ENCODE peak calls at places on chromosomes 12 and 14, in seven cellular contexts. One of them, this sample, is unnamed.

GRCh38 chr14:101060171-101060601 is 156.7 kb upstream of the RTL1 start:
- DNase-seq in omental fat pad: no peak
- DNase-seq in cardiac muscle cell: no peak
- DNase-seq in astrocyte of the spinal cord: no peak
- DNase-seq in HCT116: no peak
- DNase-seq in fibroblast of mammary gland: no peak
- DNase-seq in suprapubic skin: no peak
- DNase-seq in this sample: no peak

GRCh38 chr12:80211671-80212070 is 112.3 kb downstream of the OTOGL start:
- DNase-seq in suprapubic skin: no peak
- DNase-seq in fibroblast of mammary gland: no peak
- DNase-seq in omental fat pad: no peak
- DNase-seq in HCT116: no peak
- DNase-seq in cardiac muscle cell: no peak
- DNase-seq in astrocyte of the spinal cord: no peak
- DNase-seq in this sample: no peak

GRCh38 chr12:130169256-130169655 is 7.0 kb downstream of the FZD10 start:
- DNase-seq in fibroblast of mammary gland: no peak
- DNase-seq in cardiac muscle cell: no peak
- DNase-seq in suprapubic skin: peak; percentile 18
- DNase-seq in omental fat pad: no peak
- DNase-seq in astrocyte of the spinal cord: no peak
- DNase-seq in HCT116: no peak
- DNase-seq in this sample: no peak

GRCh38 chr14:93212432-93212831 is 5.4 kb downstream of the UBR7 start:
- DNase-seq in omental fat pad: no peak
- DNase-seq in astrocyte of the spinal cord: no peak
- DNase-seq in cardiac muscle cell: no peak
- DNase-seq in suprapubic skin: no peak
- DNase-seq in HCT116: no peak
- DNase-seq in fibroblast of mammary gland: no peak
- DNase-seq in this sample: no peak

GRCh38 chr12:63766498-63766897 is 13.2 kb upstream of the RXYLT1 start:
- DNase-seq in astrocyte of the spinal cord: no peak
- DNase-seq in omental fat pad: no peak
- DNase-seq in fibroblast of mammary gland: no peak
- DNase-seq in suprapubic skin: no peak
- DNase-seq in HCT116: no peak
- DNase-seq in cardiac muscle cell: no peak
- DNase-seq in this sample: no peak

GRCh38 chr12:108104657-108105056 is 24.4 kb upstream of the WSCD2 start:
- DNase-seq in cardiac muscle cell: no peak
- DNase-seq in suprapubic skin: no peak
- DNase-seq in fibroblast of mammary gland: no peak
- DNase-seq in HCT116: no peak
- DNase-seq in omental fat pad: no peak
- DNase-seq in astrocyte of the spinal cord: no peak
- DNase-seq in this sample: no peak

GRCh38 chr14:104346608-104347007 is 208.2 kb downstream of the KIF26A start:
- DNase-seq in cardiac muscle cell: no peak
- DNase-seq in omental fat pad: no peak
- DNase-seq in fibroblast of mammary gland: no peak
- DNase-seq in HCT116: no peak
- DNase-seq in suprapubic skin: peak; percentile 54
- DNase-seq in astrocyte of the spinal cord: no peak
- DNase-seq in this sample: no peak

GRCh38 chr14:96304956-96305355 is 48.9 kb downstream of the BDKRB1 start:
- DNase-seq in astrocyte of the spinal cord: no peak
- DNase-seq in omental fat pad: no peak
- DNase-seq in suprapubic skin: no peak
- DNase-seq in fibroblast of mammary gland: no peak
- DNase-seq in HCT116: peak; percentile 4
- DNase-seq in cardiac muscle cell: no peak
- DNase-seq in this sample: no peak

GRCh38 chr14:89027097-89027740 is 202.8 kb downstream of the TTC8 start:
- DNase-seq in omental fat pad: no peak
- DNase-seq in astrocyte of the spinal cord: peak; percentile 41
- DNase-seq in HCT116: peak; percentile 13
- DNase-seq in cardiac muscle cell: peak; percentile 59
- DNase-seq in fibroblast of mammary gland: peak; percentile 28
- DNase-seq in suprapubic skin: no peak
- DNase-seq in this sample: peak; percentile 47

GRCh38 chr14:39107624-39108023 is 4.6 kb upstream of the SEC23A start:
- DNase-seq in suprapubic skin: no peak
- DNase-seq in cardiac muscle cell: peak; percentile 61
- DNase-seq in astrocyte of the spinal cord: peak; percentile 52
- DNase-seq in fibroblast of mammary gland: peak; percentile 63
- DNase-seq in HCT116: no peak
- DNase-seq in omental fat pad: no peak
- DNase-seq in this sample: peak; percentile 71

GRCh38 chr14:64845878-64846277 is 33.8 kb downstream of the SPTB start:
- DNase-seq in HCT116: no peak
- DNase-seq in suprapubic skin: no peak
- DNase-seq in astrocyte of the spinal cord: peak; percentile 56
- DNase-seq in cardiac muscle cell: no peak
- DNase-seq in fibroblast of mammary gland: peak; percentile 3
- DNase-seq in omental fat pad: no peak
- DNase-seq in this sample: no peak

DNA sequence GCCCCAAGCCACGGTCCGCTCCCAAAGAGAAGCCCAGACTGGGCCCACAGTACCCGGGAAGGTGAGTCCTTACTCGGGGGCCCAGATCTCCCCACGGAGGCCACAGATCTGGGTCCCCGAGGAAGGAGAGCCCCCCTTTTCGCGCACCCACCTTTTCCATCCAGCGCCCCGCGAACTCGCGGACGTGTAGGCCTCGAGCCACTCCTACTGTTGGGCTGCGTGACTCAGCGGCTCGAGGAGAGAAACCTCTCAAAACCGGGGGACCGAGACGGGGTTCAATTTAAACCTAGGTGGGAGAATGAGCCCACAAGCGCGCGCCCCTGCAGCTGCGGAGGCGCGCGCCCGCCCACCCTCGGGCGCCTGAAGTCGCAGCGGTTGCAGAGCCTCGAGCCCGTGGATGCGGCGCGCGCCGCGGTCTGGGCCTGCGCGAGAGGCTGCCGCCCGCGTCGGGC is 6.3 kb downstream of the SIX6 start:
- DNase-seq in suprapubic skin: no peak
- DNase-seq in cardiac muscle cell: no peak
- DNase-seq in HCT116: no peak
- DNase-seq in astrocyte of the spinal cord: no peak
- DNase-seq in fibroblast of mammary gland: no peak
- DNase-seq in omental fat pad: no peak
- DNase-seq in this sample: no peak
- TF ChIP-seq CTCF in suprapubic skin: peak; percentile 6
- TF ChIP-seq CTCF in cardiac muscle cell: peak; percentile 1
- TF ChIP-seq CTCF in HCT116: no peak
- TF ChIP-seq CTCF in astrocyte of the spinal cord: no peak
- TF ChIP-seq CTCF in fibroblast of mammary gland: no peak
- TF ChIP-seq CTCF in omental fat pad: no peak
- TF ChIP-seq CTCF in this sample: no peak

GRCh38 chr14:73949752-73950734 is at the start of the genes COQ6 and FAM161B:
- DNase-seq in HCT116: peak; percentile 97
- DNase-seq in suprapubic skin: peak; percentile 97
- DNase-seq in astrocyte of the spinal cord: peak; percentile 96
- DNase-seq in fibroblast of mammary gland: peak; percentile 95
- DNase-seq in omental fat pad: peak; percentile 76
- DNase-seq in cardiac muscle cell: peak; percentile 97
- DNase-seq in this sample: peak; percentile 97
- TF ChIP-seq CTCF in HCT116: no peak
- TF ChIP-seq CTCF in suprapubic skin: no peak
- TF ChIP-seq CTCF in astrocyte of the spinal cord: no peak
- TF ChIP-seq CTCF in fibroblast of mammary gland: no peak
- TF ChIP-seq CTCF in omental fat pad: no peak
- TF ChIP-seq CTCF in cardiac muscle cell: no peak
- TF ChIP-seq CTCF in this sample: no peak

GRCh38 chr12:119114294-119114693 is 64.4 kb upstream of the HSPB8 start:
- DNase-seq in suprapubic skin: no peak
- DNase-seq in astrocyte of the spinal cord: no peak
- DNase-seq in omental fat pad: no peak
- DNase-seq in fibroblast of mammary gland: no peak
- DNase-seq in cardiac muscle cell: no peak
- DNase-seq in HCT116: no peak
- DNase-seq in this sample: no peak

GRCh38 chr12:119122047-119122446 is 56.7 kb upstream of the HSPB8 start:
- DNase-seq in omental fat pad: no peak
- DNase-seq in fibroblast of mammary gland: no peak
- DNase-seq in HCT116: no peak
- DNase-seq in astrocyte of the spinal cord: no peak
- DNase-seq in suprapubic skin: no peak
- DNase-seq in cardiac muscle cell: no peak
- DNase-seq in this sample: no peak

GRCh38 chr12:119115296-119115905 is 63.3 kb upstream of the HSPB8 start:
- DNase-seq in fibroblast of mammary gland: peak; percentile 44
- DNase-seq in astrocyte of the spinal cord: peak; percentile 20
- DNase-seq in suprapubic skin: no peak
- DNase-seq in cardiac muscle cell: peak; percentile 62
- DNase-seq in HCT116: peak; percentile 41
- DNase-seq in omental fat pad: no peak
- DNase-seq in this sample: peak; percentile 61

GRCh38 chr12:119117936-119118335 is 60.8 kb upstream of the HSPB8 start:
- DNase-seq in fibroblast of mammary gland: no peak
- DNase-seq in cardiac muscle cell: no peak
- DNase-seq in astrocyte of the spinal cord: no peak
- DNase-seq in omental fat pad: no peak
- DNase-seq in suprapubic skin: no peak
- DNase-seq in HCT116: no peak
- DNase-seq in this sample: no peak

DNA sequence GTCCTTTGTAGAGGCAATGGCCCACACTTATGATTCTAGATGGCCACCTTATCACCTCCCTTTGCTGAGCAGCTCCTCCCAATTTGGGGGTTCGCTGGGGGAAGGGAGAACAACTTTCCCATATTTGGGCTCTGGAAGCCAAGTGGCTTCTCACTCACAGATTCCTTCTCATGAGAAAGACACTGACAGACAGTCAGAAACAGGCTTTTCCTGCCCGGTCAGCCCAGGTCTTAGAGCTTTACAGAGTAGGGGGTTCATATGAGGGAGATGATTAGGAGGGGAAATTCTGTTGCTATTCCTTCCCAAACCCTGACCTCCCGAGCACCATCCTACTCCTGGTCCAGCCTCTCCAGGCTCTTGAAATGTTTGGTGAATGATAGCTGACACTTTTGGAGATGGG is 60.1 kb upstream of the HSPB8 start:
- DNase-seq in astrocyte of the spinal cord: no peak
- DNase-seq in fibroblast of mammary gland: no peak
- DNase-seq in HCT116: no peak
- DNase-seq in suprapubic skin: no peak
- DNase-seq in omental fat pad: no peak
- DNase-seq in cardiac muscle cell: no peak
- DNase-seq in this sample: no peak
- TF ChIP-seq CTCF in astrocyte of the spinal cord: no peak
- TF ChIP-seq CTCF in fibroblast of mammary gland: no peak
- TF ChIP-seq CTCF in HCT116: no peak
- TF ChIP-seq CTCF in suprapubic skin: no peak
- TF ChIP-seq CTCF in omental fat pad: no peak
- TF ChIP-seq CTCF in cardiac muscle cell: no peak
- TF ChIP-seq CTCF in this sample: no peak

GRCh38 chr14:68463705-68464104 is 329.2 kb downstream of the ZFP36L1 start:
- DNase-seq in cardiac muscle cell: no peak
- DNase-seq in suprapubic skin: no peak
- DNase-seq in omental fat pad: no peak
- DNase-seq in fibroblast of mammary gland: no peak
- DNase-seq in HCT116: no peak
- DNase-seq in astrocyte of the spinal cord: no peak
- DNase-seq in this sample: no peak

GRCh38 chr14:68463299-68463698 is 329.6 kb downstream of the ZFP36L1 start:
- DNase-seq in cardiac muscle cell: no peak
- DNase-seq in HCT116: no peak
- DNase-seq in suprapubic skin: no peak
- DNase-seq in omental fat pad: no peak
- DNase-seq in astrocyte of the spinal cord: no peak
- DNase-seq in fibroblast of mammary gland: no peak
- DNase-seq in this sample: no peak

GRCh38 chr14:68461086-68461485 is 331.8 kb downstream of the ZFP36L1 start:
- DNase-seq in astrocyte of the spinal cord: no peak
- DNase-seq in fibroblast of mammary gland: no peak
- DNase-seq in HCT116: no peak
- DNase-seq in omental fat pad: no peak
- DNase-seq in suprapubic skin: no peak
- DNase-seq in cardiac muscle cell: no peak
- DNase-seq in this sample: no peak

GRCh38 chr14:68464716-68465115 is 328.2 kb downstream of the ZFP36L1 start:
- DNase-seq in omental fat pad: no peak
- DNase-seq in HCT116: peak; percentile 94
- DNase-seq in cardiac muscle cell: no peak
- DNase-seq in suprapubic skin: no peak
- DNase-seq in astrocyte of the spinal cord: peak; percentile 69
- DNase-seq in fibroblast of mammary gland: peak; percentile 68
- DNase-seq in this sample: no peak

GRCh38 chr14:68462683-68463082 is 330.2 kb downstream of the ZFP36L1 start:
- DNase-seq in astrocyte of the spinal cord: no peak
- DNase-seq in HCT116: no peak
- DNase-seq in suprapubic skin: no peak
- DNase-seq in fibroblast of mammary gland: no peak
- DNase-seq in cardiac muscle cell: no peak
- DNase-seq in omental fat pad: no peak
- DNase-seq in this sample: no peak
- TF ChIP-seq CTCF in astrocyte of the spinal cord: no peak
- TF ChIP-seq CTCF in HCT116: peak; percentile 46
- TF ChIP-seq CTCF in suprapubic skin: no peak
- TF ChIP-seq CTCF in fibroblast of mammary gland: peak; percentile 14
- TF ChIP-seq CTCF in cardiac muscle cell: peak; percentile 25
- TF ChIP-seq CTCF in omental fat pad: no peak
- TF ChIP-seq CTCF in this sample: peak; percentile 24

This sample was measured in fibroblast of pulmonary artery.